ENCODE peak calls at places on chromosomes 7 and 10, in four cellular contexts. K is GM23248, C is colonic mucosa, G is mesenchymal stem cell. D is an unnamed sample. For H3K9me3, the result is how much of the 10 kb centered on the place peaks cover.

GRCh38 chr7:44294325-44295069 is 30.9 kb downstream of the CAMK2B start:
- DNase-seq in K (no peak), C (no peak), G (no peak), D (no peak)

GRCh38 chr7:97623333-97623732 is 108.6 kb upstream of the TAC1 start:
- DNase-seq in K (no peak), C (no peak), G (no peak), D (no peak)

GRCh38 chr7:6228865-6229264 is 43.6 kb downstream of the CYTH3 start:
- DNase-seq in K (peak), C (no peak), G (peak), D (no peak)

GRCh38 chr10:630581-631073 is 58.8 kb downstream of the DIP2C start:
- DNase-seq in K (no peak), C (no peak), G (no peak), D (no peak)

GRCh38 chr7:138238734-138239133 is 162.5 kb downstream of the AKR1D1 start:
- DNase-seq in K (no peak), C (no peak), G (no peak), D (no peak)

GRCh38 chr10:30587522-30588031 is 42.0 kb downstream of the LYZL2 start:
- DNase-seq in K (no peak), C (peak), G (no peak), D (no peak)

GRCh38 chr10:683448-684071 is 5.9 kb downstream of the DIP2C start:
- DNase-seq in K (peak), C (no peak), G (peak), D (peak)

GRCh38 chr7:118372530-118372929 is 148.0 kb downstream of the ANKRD7 start:
- DNase-seq in K (peak), C (no peak), G (peak), D (no peak)

GRCh38 chr10:16436367-16436757 is 448 bp upstream of the PTER start:
- DNase-seq in K (peak), C (no peak), G (no peak), D (no peak)

GRCh38 chr10:62590305-62590704 is 214.2 kb upstream of the ADO start:
- DNase-seq in K (no peak), C (no peak), G (no peak), D (no peak)

GRCh38 chr7:46369933-46370654 is 449.0 kb upstream of the IGFBP3 start:
- DNase-seq in K (peak), C (no peak), G (no peak), D (no peak)

GRCh38 chr10:11302181-11302580 is 284.5 kb downstream of the CELF2 start:
- DNase-seq in K (no peak), C (no peak), G (no peak), D (peak)

GRCh38 chr10:43322321-43322720 is 49.1 kb upstream of the FXYD4 start:
- DNase-seq in K (no peak), C (peak), G (no peak), D (no peak)

DNA sequence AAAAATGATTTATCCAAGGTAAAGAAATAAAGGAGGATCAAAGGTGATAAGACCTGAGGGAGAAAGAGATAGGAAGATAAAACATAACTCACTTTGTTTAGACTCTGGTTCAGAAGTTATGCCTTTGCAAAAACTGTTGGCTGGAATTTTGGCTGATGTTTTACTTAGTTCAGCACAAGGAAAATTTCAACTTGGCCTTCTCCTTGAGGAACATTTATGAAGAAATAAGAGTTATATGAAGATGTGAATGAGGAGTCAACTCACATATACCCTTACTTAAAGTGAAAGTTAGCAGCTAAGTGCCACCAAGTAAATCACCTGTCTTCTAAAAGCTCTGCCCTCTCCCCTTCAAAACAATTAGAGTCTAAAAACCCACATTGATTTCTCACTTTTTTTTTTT is 39.7 kb upstream of the COL1A2 start:
- DNase-seq in K (no peak), C (no peak), G (no peak), D (no peak)
- H3K9ac ChIP-seq in K (peak), C (no peak), G (peak), D (no peak)

DNA sequence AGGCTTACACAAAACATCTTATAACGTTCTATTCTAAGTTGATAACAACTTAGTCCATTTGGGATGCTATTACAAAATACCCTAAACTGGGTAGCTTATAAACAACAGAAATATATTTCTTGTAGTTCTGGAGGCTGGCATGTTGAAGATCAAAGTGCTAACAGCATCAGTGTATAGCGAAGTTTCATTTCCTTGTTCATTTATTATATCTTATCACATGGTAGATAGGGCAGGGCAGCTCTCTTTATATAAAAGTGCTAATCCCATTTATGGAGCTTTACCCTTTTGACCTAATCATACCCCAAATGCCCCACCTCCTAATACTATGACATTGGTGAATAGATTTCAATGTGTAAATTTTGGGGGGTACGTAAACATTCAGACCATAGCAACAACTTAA is 6.3 kb downstream of the CASP7 start:
- DNase-seq in K (no peak), C (no peak), G (no peak), D (no peak)
- H3K9me3 ChIP-seq in K (under half), C (under half), G (under half), D (under half)

GRCh38 chr7:103504505-103505135 is 58.6 kb upstream of the SLC26A5 start:
- DNase-seq in K (no peak), C (no peak), G (no peak), D (no peak)

GRCh38 chr7:103499976-103500375 is 54.0 kb upstream of the SLC26A5 start:
- DNase-seq in K (peak), C (no peak), G (no peak), D (no peak)
- H3K9ac ChIP-seq in K (no peak), C (no peak), G (no peak), D (no peak)

GRCh38 chr7:158284617-158285382 is 302.8 kb downstream of the PTPRN2 start:
- DNase-seq in K (no peak), C (peak), G (no peak), D (no peak)
- H3K9me3 ChIP-seq in K (under half), C (under half), G (under half), D (under half)

DNA sequence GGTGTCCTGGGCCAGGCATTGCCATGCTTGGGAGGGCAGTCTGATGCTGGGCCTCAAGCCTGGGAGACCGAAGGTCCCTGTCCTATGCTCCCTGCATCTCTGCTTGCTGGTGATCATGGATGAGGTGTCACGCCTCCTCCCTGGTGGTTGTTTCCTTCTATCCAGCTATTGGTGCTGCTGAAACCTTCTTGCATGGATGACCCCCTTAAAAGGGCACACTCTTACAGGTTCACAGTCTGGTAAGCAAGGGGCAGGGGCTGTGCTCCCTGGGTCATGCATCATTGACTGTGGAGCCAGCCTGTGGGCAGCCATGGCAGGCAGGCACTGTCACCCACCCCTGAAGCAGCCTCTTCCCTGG is 36.8 kb upstream of the SLC29A3 start:
- DNase-seq in K (no peak), C (no peak), G (no peak), D (no peak)
- H3K9ac ChIP-seq in K (no peak), C (no peak), G (no peak), D (no peak)

GRCh38 chr10:130301026-130301892 is 165.1 kb downstream of the GLRX3 start:
- DNase-seq in K (peak), C (peak), G (no peak), D (peak)

DNA sequence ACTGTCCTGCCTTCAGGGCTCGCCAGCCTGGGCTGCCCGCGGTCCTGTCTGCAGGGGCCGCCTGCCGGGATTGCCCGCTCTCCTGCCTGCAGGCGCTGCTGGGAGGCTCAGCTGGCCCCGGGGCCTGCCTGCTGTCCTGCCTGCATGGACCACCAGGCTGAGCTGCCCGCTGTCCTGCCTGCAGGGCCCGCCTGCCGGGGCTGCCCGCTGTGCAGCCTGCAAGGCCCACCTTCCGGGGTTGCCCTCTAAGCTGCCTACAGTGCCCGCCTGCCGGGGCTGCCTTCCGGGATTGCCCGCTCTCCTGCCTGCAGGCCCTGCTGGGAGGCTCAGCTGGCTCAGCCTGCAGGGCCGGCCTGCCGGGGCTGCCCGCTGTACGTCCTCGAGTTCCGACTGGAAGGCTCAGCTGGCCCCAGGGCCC is 164.4 kb downstream of the GLRX3 start:
- DNase-seq in K (no peak), C (no peak), G (no peak), D (peak)
- H3K9me3 ChIP-seq in K (under half), C (under half), G (half or more), D (under half)

GRCh38 chr7:158569858-158570239 is 17.8 kb downstream of the PTPRN2 start:
- DNase-seq in K (no peak), C (no peak), G (no peak), D (no peak)
- H3K9ac ChIP-seq in K (no peak), C (no peak), G (no peak), D (no peak)

GRCh38 chr10:130807096-130807495 is 504.4 kb downstream of the TCERG1L start:
- DNase-seq in K (no peak), C (no peak), G (no peak), D (peak)

GRCh38 chr10:130804778-130805634 is 506.5 kb downstream of the TCERG1L start:
- DNase-seq in K (no peak), C (no peak), G (no peak), D (peak)

GRCh38 chr10:130805635-130806030 is 505.9 kb downstream of the TCERG1L start:
- DNase-seq in K (no peak), C (no peak), G (no peak), D (peak)

GRCh38 chr10:130807721-130808120 is 503.8 kb downstream of the TCERG1L start:
- DNase-seq in K (no peak), C (no peak), G (no peak), D (peak)

GRCh38 chr10:130806426-130806825 is 505.1 kb downstream of the TCERG1L start:
- DNase-seq in K (no peak), C (no peak), G (no peak), D (peak)
- H3K9me3 ChIP-seq in K (under half), C (under half), G (under half), D (under half)

GRCh38 chr10:79099898-79100448 is 31.2 kb downstream of the ZMIZ1 start:
- DNase-seq in K (no peak), C (no peak), G (no peak), D (no peak)
- H3K9ac ChIP-seq in K (no peak), C (no peak), G (no peak), D (no peak)

DNA sequence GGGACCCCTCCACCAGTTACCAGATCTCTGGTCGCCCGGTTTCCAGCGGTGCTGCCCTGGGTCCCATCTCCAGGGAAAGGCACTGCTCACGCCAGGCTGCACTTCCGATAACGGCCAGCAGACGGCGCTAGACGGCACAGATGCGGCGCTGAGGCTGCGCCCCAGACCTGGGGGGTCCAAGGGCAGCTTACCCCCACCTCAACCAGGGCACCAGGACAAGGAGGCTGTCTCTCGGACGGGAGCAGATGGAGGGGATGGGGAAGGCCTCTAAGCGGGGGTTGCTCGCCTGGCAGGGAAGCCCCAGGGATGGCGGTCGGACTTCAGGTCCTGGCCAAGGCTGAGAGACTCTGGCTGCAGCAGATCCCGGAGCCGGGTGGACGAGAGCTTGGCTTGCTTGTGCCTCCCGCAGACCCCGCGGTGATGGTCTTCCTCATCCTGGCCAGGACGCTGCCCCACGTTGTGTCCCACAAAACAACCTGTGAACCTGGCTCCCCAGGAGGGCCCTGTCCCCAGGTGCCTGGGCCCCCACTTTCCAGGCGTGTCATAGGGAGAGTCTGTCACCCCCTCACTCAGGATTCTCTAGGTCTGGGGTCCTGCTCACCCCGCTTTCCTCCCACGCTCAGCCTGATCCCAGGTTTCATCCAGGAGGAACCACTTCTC is 23.9 kb upstream of the ZNF716 start:
- DNase-seq in K (no peak), C (no peak), G (no peak), D (no peak)
- H3K9me3 ChIP-seq in K (under half), C (under half), G (under half), D (under half)